ENCODE peak calls at places on chromosomes 7 and 10, in seven cellular contexts. W is foreskin keratinocyte; O is mammary epithelial cell; S is CD8-positive, alpha-beta T cell; L is HAP-1; K is CD8-positive, alpha-beta memory T cell; M is vagina. H is an unnamed sample. For H3K4me1, the result is how much of the 10 kb centered on the place peaks cover.

GRCh38 chr10:28627102-28627501 is 50.2 kb upstream of the BAMBI start:
- DNase-seq in K (no peak), O (no peak), M (no peak), S (no peak), W (no peak), L (no peak), H (no peak)

GRCh38 chr7:106610996-106611886 is 49.7 kb downstream of the CCDC71L start:
- DNase-seq in M (no peak), W (no peak), S (no peak), L (no peak), O (peak), K (no peak), H (no peak)

GRCh38 chr7:129607471-129608120 is 3.9 kb upstream of the NRF1 start:
- DNase-seq in K (peak), M (no peak), W (no peak), S (peak), O (peak), L (peak), H (no peak)

GRCh38 chr10:123613346-123613850 is 52.8 kb upstream of the GPR26 start:
- DNase-seq in S (no peak), L (no peak), M (no peak), W (no peak), O (no peak), K (no peak), H (no peak)

GRCh38 chr7:35647171-35647574 is 47.8 kb downstream of the HERPUD2 start:
- DNase-seq in L (no peak), W (no peak), M (no peak), S (no peak), O (no peak), K (no peak), H (no peak)

GRCh38 chr10:67550042-67550441 is 146.0 kb downstream of the CTNNA3 start:
- DNase-seq in L (no peak), O (no peak), K (no peak), M (no peak), S (no peak), W (no peak), H (no peak)

GRCh38 chr7:127650842-127651555 is 995 bp upstream of the SND1 start:
- DNase-seq in L (no peak), S (no peak), W (no peak), K (no peak), O (no peak), M (no peak), H (no peak)

GRCh38 chr10:68223535-68224165 is 8.3 kb downstream of the ATOH7 start:
- DNase-seq in K (no peak), M (no peak), W (no peak), S (no peak), O (no peak), L (peak), H (no peak)

GRCh38 chr7:2472744-2473143 is 3.5 kb downstream of the GRIFIN start:
- DNase-seq in L (no peak), M (no peak), K (no peak), W (no peak), O (no peak), S (no peak), H (no peak)

GRCh38 chr10:50286517-50286916 is 35.2 kb upstream of the ASAH2 start:
- DNase-seq in S (no peak), M (no peak), K (no peak), O (no peak), W (no peak), L (no peak), H (no peak)

GRCh38 chr10:26413375-26413774 is 24.8 kb upstream of the APBB1IP start:
- DNase-seq in W (no peak), L (no peak), S (no peak), K (no peak), O (no peak), M (no peak), H (no peak)

GRCh38 chr10:25487266-25487665 is 312.5 kb downstream of the GPR158 start:
- DNase-seq in M (no peak), S (no peak), L (no peak), K (no peak), O (no peak), W (no peak), H (no peak)

GRCh38 chr10:90321132-90321816 is 536.6 kb downstream of the HTR7 start:
- DNase-seq in M (no peak), O (peak), L (no peak), W (no peak), K (no peak), S (no peak), H (no peak)

GRCh38 chr10:69389827-69390490 is 26.8 kb downstream of the TACR2 start:
- DNase-seq in W (no peak), L (peak), O (no peak), S (no peak), K (no peak), M (no peak), H (no peak)

GRCh38 chr10:117462424-117462792 is 80.1 kb upstream of the EMX2 start:
- DNase-seq in O (no peak), W (no peak), S (no peak), L (no peak), M (no peak), K (no peak), H (no peak)

GRCh38 chr7:157432957-157433576 is 96.3 kb downstream of the DNAJB6 start:
- DNase-seq in O (no peak), W (peak), L (peak), K (peak), S (peak), M (no peak), H (peak)

GRCh38 chr7:25215694-25216335 is 12.5 kb downstream of the NPVF start:
- DNase-seq in W (no peak), K (no peak), S (no peak), L (no peak), O (no peak), M (no peak), H (no peak)

GRCh38 chr7:94324380-94325120 is 70.1 kb upstream of the COL1A2 start:
- DNase-seq in W (no peak), O (no peak), M (no peak), L (no peak), K (no peak), S (no peak), H (no peak)

GRCh38 chr7:130825819-130826218 is 91.8 kb upstream of the KLF14 start:
- DNase-seq in K (no peak), L (no peak), S (no peak), W (no peak), M (no peak), O (no peak), H (no peak)

GRCh38 chr10:14205246-14205645 is 125.5 kb downstream of the FRMD4A start:
- DNase-seq in S (no peak), M (no peak), K (no peak), O (no peak), L (no peak), W (no peak), H (no peak)

GRCh38 chr7:1670894-1671875 is 1.1 kb downstream of the ELFN1 start:
- DNase-seq in O (no peak), M (no peak), W (no peak), L (peak), K (peak), S (peak), H (no peak)

GRCh38 chr10:123274513-123275182 is 120.4 kb downstream of the BUB3 start:
- DNase-seq in L (no peak), W (no peak), O (no peak), S (no peak), M (peak), K (no peak), H (no peak)

GRCh38 chr7:2717293-2717904 is 29.4 kb downstream of the AMZ1 start:
- DNase-seq in K (no peak), S (no peak), M (no peak), O (no peak), L (no peak), W (no peak), H (peak)

GRCh38 chr10:122374859-122375721 is 582 bp downstream of the PLEKHA1 start:
- DNase-seq in W (peak), M (no peak), S (peak), K (peak), O (peak), L (peak), H (peak)

GRCh38 chr10:79275105-79275430 is 72.2 kb upstream of the PPIF start:
- DNase-seq in L (no peak), O (no peak), S (no peak), K (no peak), M (no peak), W (no peak), H (no peak)
- H3K4me1 ChIP-seq in L (under half), O (under half), S (under half), K (under half), M (half or more), W (under half), H (under half)

DNA sequence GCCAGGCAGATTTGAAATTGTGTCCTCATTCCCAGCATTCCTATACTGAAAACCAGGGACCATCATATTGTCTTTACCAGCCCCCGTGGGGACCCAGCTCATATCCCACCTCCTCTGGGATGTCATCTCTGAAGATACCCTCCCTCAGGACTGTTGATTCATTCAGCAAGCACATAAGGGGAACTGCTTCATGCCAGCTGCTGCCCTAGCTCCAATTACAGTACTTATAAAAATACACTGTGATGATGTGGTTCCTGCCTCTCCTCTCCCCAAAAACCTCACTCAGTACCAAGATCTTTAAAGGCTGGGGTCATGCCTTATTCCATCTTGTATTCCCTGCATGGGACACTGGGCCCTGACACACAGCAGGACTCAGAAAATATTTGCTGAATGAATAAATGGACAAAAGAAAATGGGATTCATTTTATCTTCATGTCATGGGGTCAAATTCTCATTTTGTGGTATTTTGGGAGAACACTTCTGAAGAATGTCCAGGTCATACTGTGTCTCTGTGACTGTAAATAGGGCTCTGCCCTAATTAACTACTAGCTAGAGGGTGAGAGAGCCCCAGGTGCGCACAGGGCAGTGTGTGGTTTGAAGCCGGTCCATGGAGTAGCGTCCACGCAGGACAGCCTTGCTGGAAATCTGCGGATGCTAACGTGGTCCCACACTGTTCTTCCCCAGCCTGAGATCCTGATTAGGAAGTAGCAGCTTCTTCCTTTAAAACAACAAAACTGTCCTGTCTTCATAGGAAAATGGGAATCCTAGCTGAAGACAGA is 29.0 kb upstream of the DAGLB start:
- DNase-seq in L (no peak), K (no peak), M (no peak), W (no peak), S (no peak), O (no peak), H (no peak)
- H3K4me1 ChIP-seq in L (under half), K (under half), M (half or more), W (under half), S (under half), O (under half), H (under half)

GRCh38 chr7:116224492-116225098 is 14.3 kb downstream of the TES start:
- DNase-seq in K (no peak), W (no peak), M (no peak), O (no peak), L (no peak), S (peak), H (no peak)
- H3K4me1 ChIP-seq in K (half or more), W (under half), M (under half), O (under half), L (under half), S (half or more), H (half or more)

DNA sequence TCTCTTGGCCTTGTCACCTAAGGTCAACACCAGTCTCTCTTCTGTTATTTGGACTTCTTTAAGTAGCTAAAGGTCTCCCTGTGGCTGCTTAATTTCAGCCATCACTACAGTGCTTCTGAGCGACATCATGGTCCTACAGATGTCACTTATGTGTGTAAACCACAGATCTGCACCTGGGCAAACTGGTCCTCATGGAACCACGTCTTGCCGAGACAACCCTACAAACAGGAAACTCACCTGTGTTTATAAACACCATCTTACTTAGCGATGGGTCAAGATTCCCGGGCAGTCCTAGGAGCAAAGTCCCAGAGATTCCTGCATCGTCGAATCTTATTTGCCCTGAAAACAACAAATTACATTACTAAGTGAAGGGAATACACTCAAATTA is 27.8 kb downstream of the KLF6 start:
- DNase-seq in M (no peak), S (no peak), K (no peak), O (no peak), L (no peak), W (no peak), H (no peak)
- H3K4me1 ChIP-seq in M (under half), S (under half), K (under half), O (half or more), L (under half), W (under half), H (half or more)

GRCh38 chr10:74926791-74927585 is 100.6 kb downstream of the KAT6B start:
- DNase-seq in M (no peak), L (no peak), K (no peak), S (no peak), O (peak), W (no peak), H (no peak)
- H3K4me1 ChIP-seq in M (half or more), L (under half), K (under half), S (under half), O (under half), W (under half), H (under half)